ENCODE peak calls at places on chromosomes 4 and X, in five cellular contexts. N, Z, S, A and C are unnamed samples.

GRCh38 chr4:53962516-53963225 is 101.7 kb downstream of the CHIC2 start:
- DNase-seq in N (no peak), Z (no peak), S (no peak), A (no peak), C (no peak)

GRCh38 chr4:40152642-40153041 is 44.2 kb upstream of the RHOH start:
- DNase-seq in N (no peak), Z (peak; percentile 17), S (no peak), A (no peak), C (peak; percentile 23)

GRCh38 chrX:154545673-154546274 is 872 bp downstream of the G6PD start:
- DNase-seq in N (no peak), Z (no peak), S (no peak), A (no peak), C (no peak)

GRCh38 chrX:16708016-16708415 is 4.5 kb downstream of the CTPS2 start:
- DNase-seq in N (no peak), Z (no peak), S (no peak), A (no peak), C (no peak)

GRCh38 chr4:189809885-189810284 is 130.8 kb upstream of the FRG1 start:
- DNase-seq in N (no peak), Z (no peak), S (no peak), A (no peak), C (no peak)

GRCh38 chr4:153929651-153930050 is 140.8 kb upstream of the SFRP2 start:
- DNase-seq in N (no peak), Z (no peak), S (no peak), A (no peak), C (no peak)

GRCh38 chr4:41930139-41930831 is 4.9 kb upstream of the TMEM33 start:
- DNase-seq in N (no peak), Z (no peak), S (no peak), A (no peak), C (no peak)

GRCh38 chr4:80751200-80751599 is 279.3 kb upstream of the BMP3 start:
- DNase-seq in N (no peak), Z (no peak), S (no peak), A (no peak), C (no peak)

GRCh38 chrX:38172596-38172995 is 48.1 kb downstream of the SRPX start:
- DNase-seq in N (no peak), Z (no peak), S (no peak), A (no peak), C (no peak)

GRCh38 chr4:71338846-71339593 is at the start of gene SLC4A4:
- DNase-seq in N (no peak), Z (no peak), S (no peak), A (peak; percentile 67), C (peak; percentile 28)

GRCh38 chrX:40247848-40248622 is 150.3 kb upstream of the BCOR start:
- DNase-seq in N (no peak), Z (no peak), S (no peak), A (no peak), C (no peak)

GRCh38 chr4:15376145-15376544 is 51.7 kb upstream of the C1QTNF7 start:
- DNase-seq in N (no peak), Z (no peak), S (no peak), A (no peak), C (no peak)

GRCh38 chrX:137052641-137053235 is 18.9 kb upstream of the GPR101 start:
- DNase-seq in N (no peak), Z (peak; percentile 7), S (peak; percentile 8), A (no peak), C (peak; percentile 45)

GRCh38 chr4:125891597-125892258 is 577.0 kb downstream of the FAT4 start:
- DNase-seq in N (no peak), Z (no peak), S (no peak), A (no peak), C (no peak)

GRCh38 chr4:64857198-64857597 is 447.9 kb upstream of the TECRL start:
- DNase-seq in N (no peak), Z (no peak), S (no peak), A (no peak), C (no peak)

GRCh38 chr4:141871086-141871485 is 234.7 kb downstream of the IL15 start:
- DNase-seq in N (no peak), Z (no peak), S (no peak), A (no peak), C (no peak)

GRCh38 chr4:76665721-76666120 is 230.7 kb downstream of the SHROOM3 start:
- DNase-seq in N (no peak), Z (no peak), S (no peak), A (no peak), C (no peak)

GRCh38 chr4:23888421-23889319 is 1.2 kb downstream of the PPARGC1A start:
- DNase-seq in N (no peak), Z (no peak), S (no peak), A (no peak), C (no peak)

GRCh38 chr4:40629401-40630334 is at the start of gene RBM47:
- DNase-seq in N (peak; percentile 71), Z (peak; percentile 13), S (no peak), A (peak; percentile 59), C (peak; percentile 32)

DNA sequence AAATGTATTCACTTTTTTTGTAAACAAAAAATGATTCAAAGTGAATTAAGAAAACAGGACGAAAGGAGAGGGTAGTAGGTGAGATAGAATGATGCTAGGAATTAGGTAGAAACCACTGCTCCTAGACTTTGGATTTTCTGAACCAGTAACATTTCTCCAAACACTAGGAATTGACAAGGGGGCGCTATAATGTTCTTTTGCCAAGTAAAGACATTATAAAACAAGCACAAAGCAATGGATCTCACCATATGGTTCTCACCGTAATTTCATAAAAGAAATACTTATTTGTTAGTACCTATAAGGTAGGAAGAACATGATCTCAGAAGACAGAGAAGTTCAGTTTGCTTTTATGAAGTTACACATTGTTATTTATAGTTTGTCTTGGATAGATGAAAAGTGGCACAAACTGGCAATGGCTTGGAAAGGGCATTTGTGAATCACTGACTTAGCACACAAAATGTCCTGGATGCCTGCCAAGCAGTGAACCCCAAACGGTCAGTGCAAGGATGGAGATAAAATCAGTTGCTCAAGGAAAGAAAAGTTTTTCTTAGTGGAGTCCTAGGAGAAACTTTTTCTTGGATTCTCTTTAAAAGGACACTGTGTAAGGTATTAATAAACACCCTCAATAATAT is 8.1 kb upstream of the TBC1D1 start:
- DNase-seq in N (no peak), Z (no peak), S (no peak), A (no peak), C (no peak)
- TF ChIP-seq CTCF in N (no peak), Z (no peak), S (no peak), A (no peak), C (no peak)

GRCh38 chrX:149648932-149649331 is 17.3 kb upstream of the TMEM185A start:
- DNase-seq in N (no peak), Z (no peak), S (no peak), A (no peak), C (peak; percentile 23)

GRCh38 chrX:149647505-149647904 is 15.9 kb upstream of the TMEM185A start:
- DNase-seq in N (no peak), Z (no peak), S (no peak), A (no peak), C (no peak)

GRCh38 chrX:149650162-149650561 is 18.6 kb upstream of the TMEM185A start:
- DNase-seq in N (no peak), Z (no peak), S (no peak), A (no peak), C (no peak)

DNA sequence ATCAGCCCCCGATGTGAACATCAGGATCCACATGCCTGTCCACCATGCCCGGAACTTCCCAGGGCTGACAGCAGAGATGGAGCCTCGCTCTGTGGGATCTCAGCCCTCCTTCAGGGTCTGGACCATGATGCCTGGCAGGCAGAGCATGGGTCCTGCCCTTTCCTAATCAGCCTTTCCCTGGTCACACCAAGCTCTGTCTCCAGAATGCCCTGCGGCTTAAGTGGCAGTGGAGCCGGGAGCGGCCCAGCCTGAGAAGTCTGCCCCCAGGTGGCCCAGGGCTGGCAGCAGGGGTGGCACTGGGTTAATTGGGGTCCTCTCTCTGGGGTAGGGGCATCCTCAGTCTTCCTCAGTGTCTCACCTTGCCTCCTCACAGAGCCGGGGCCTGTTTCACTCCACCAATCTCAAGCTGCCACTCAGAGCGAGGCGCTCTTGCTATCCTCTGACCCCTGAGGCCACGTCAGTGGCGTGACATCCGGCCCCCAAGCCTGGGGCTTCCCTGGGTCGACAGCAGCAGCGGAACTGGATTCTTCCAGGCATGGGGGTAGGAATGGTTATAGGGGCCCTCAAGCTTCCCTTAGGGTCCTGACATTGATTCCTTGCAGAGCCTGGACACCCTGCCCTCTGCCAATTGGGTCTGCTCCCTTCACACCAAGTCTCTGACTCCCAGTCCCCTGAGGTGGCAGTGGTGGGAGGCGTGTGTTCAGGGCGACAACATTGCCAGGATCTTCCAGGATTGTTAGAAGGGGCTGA is 20.8 kb upstream of the TMEM185A start:
- DNase-seq in N (no peak), Z (no peak), S (no peak), A (no peak), C (no peak)
- TF ChIP-seq CTCF in N (no peak), Z (no peak), S (no peak), A (no peak), C (no peak)

GRCh38 chr4:128780688-128781087 is 28.8 kb upstream of the JADE1 start:
- DNase-seq in N (no peak), Z (no peak), S (no peak), A (no peak), C (no peak)

GRCh38 chr4:128787509-128788311 is 21.8 kb upstream of the JADE1 start:
- DNase-seq in N (no peak), Z (no peak), S (no peak), A (no peak), C (no peak)

GRCh38 chr4:128782875-128783614 is 26.5 kb upstream of the JADE1 start:
- DNase-seq in N (peak; percentile 65), Z (no peak), S (no peak), A (no peak), C (no peak)

GRCh38 chr4:128776794-128777216 is 32.7 kb upstream of the JADE1 start:
- DNase-seq in N (no peak), Z (no peak), S (peak; percentile 64), A (no peak), C (no peak)

DNA sequence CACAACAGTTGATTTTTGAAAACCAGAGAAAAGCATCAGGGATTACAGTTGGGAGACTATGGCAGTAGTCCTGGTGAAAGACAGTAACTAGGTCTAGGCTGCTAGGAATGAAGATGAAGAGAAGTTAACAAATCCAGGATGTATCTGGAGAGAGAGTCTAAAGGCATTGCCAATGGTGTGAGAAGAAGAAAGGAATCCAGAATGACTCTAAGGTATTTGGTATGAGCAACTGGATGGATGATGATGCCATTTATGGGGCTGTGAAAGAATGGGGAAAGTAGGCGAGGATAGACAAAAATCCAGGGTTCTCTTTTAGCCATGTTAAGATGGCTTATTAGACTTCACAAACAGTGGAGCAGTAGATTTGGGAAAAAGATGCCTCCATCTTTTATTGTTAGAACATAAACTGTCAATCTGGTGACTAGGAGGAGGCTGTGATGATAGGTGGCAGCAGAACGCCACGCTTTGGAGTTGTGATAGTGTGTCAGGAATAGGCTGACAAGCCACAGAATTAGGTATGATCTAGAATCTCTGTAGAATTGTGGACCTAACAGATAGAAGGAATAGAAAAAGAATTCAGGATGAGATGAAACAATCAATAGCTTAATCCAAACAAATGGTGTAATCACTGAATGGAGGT is 27.3 kb upstream of the JADE1 start:
- DNase-seq in N (peak; percentile 66), Z (peak; percentile 54), S (no peak), A (peak; percentile 57), C (peak; percentile 60)
- TF ChIP-seq CTCF in N (peak; percentile 58), Z (peak; percentile 73), S (peak; percentile 20), A (peak; percentile 39), C (peak; percentile 35)

GRCh38 chr4:145216532-145216931 is 36.1 kb upstream of the OTUD4 start:
- DNase-seq in N (no peak), Z (no peak), S (no peak), A (peak; percentile 32), C (no peak)
- TF ChIP-seq CTCF in N (peak; percentile 50), Z (peak; percentile 21), S (peak; percentile 56), A (peak; percentile 55), C (peak; percentile 40)